ENCODE peak calls at places on chromosomes 3 and 15, in six cellular contexts. E is H1, Q is suprapubic skin, X is endothelial cell of umbilical vein, F is HL-60, B is GM23338. W is an unnamed sample.
A peak's percentile ranks its signal among the peaks of the same experiment; 100 is the strongest.

GRCh38 chr3:128273841-128274573 is 120.7 kb downstream of the EEFSEC start:
- DNase-seq in Q (no peak), F (no peak), E (peak; percentile 34), B (no peak), X (no peak), W (no peak)

GRCh38 chr3:127386490-127386889 is 98.6 kb upstream of the PRR20G start:
- DNase-seq in E (no peak), Q (no peak), X (no peak), F (no peak), B (no peak), W (no peak)

GRCh38 chr3:12237912-12238650 is 50.8 kb upstream of the PPARG start:
- DNase-seq in B (no peak), E (no peak), F (no peak), Q (no peak), X (no peak), W (no peak)

GRCh38 chr3:126481808-126482502 is 6.3 kb upstream of the ZXDC start:
- DNase-seq in Q (no peak), B (no peak), X (no peak), F (no peak), E (no peak), W (no peak)

GRCh38 chr3:143897558-143898305 is 49.5 kb upstream of the SLC9A9 start:
- DNase-seq in E (no peak), F (no peak), B (peak; percentile 47), Q (no peak), X (peak; percentile 24), W (no peak)

GRCh38 chr3:87270908-87271727 is 5.3 kb downstream of the POU1F1 start:
- DNase-seq in B (no peak), Q (no peak), X (peak; percentile 59), E (no peak), F (no peak), W (no peak)

GRCh38 chr3:72310028-72310987 is 525.4 kb upstream of the PROK2 start:
- DNase-seq in F (no peak), E (no peak), B (no peak), X (peak; percentile 97), Q (no peak), W (peak; percentile 46)

GRCh38 chr3:43870844-43871626 is 180.3 kb downstream of the ABHD5 start:
- DNase-seq in E (peak; percentile 17), X (no peak), F (no peak), Q (no peak), B (no peak), W (no peak)

GRCh38 chr3:134267996-134268395 is 17.3 kb upstream of the RYK start:
- DNase-seq in B (no peak), E (peak; percentile 23), X (no peak), F (no peak), Q (no peak), W (no peak)

GRCh38 chr3:126731044-126731443 is 27.0 kb downstream of the CHCHD6 start:
- DNase-seq in E (no peak), B (no peak), F (peak; percentile 73), X (no peak), Q (peak; percentile 74), W (no peak)

GRCh38 chr3:13644341-13645082 is 95.6 kb downstream of the FBLN2 start:
- DNase-seq in Q (no peak), F (no peak), E (no peak), X (no peak), B (no peak), W (no peak)

GRCh38 chr15:36782681-36783080 is 203.3 kb downstream of the CDIN1 start:
- DNase-seq in X (peak; percentile 50), Q (no peak), F (no peak), E (no peak), B (no peak), W (no peak)

GRCh38 chr15:31268911-31269784 is 57.5 kb upstream of the KLF13 start:
- DNase-seq in B (no peak), F (no peak), X (no peak), E (peak; percentile 34), Q (peak; percentile 74), W (peak; percentile 3)

GRCh38 chr3:62131620-62132019 is 241.7 kb downstream of the FEZF2 start:
- DNase-seq in E (no peak), Q (no peak), F (no peak), B (peak; percentile 46), X (peak; percentile 47), W (no peak)

GRCh38 chr15:66287461-66288055 is 5.8 kb upstream of the DIS3L start:
- DNase-seq in B (peak; percentile 55), X (peak; percentile 48), Q (no peak), F (no peak), E (no peak), W (no peak)

GRCh38 chr3:163708428-163708827 is 1369.9 kb downstream of the SI start:
- DNase-seq in B (no peak), E (no peak), F (no peak), Q (no peak), X (no peak), W (no peak)

GRCh38 chr3:16417945-16418739 is 95.4 kb downstream of the RFTN1 start:
- DNase-seq in X (no peak), F (no peak), E (no peak), B (no peak), Q (no peak), W (no peak)

GRCh38 chr3:49265987-49266386 is 11.0 kb downstream of the C3orf62 start:
- DNase-seq in B (no peak), F (no peak), Q (no peak), X (no peak), E (no peak), W (no peak)

GRCh38 chr3:20669184-20669583 is 483.2 kb upstream of the SGO1 start:
- DNase-seq in X (no peak), E (no peak), B (no peak), F (no peak), Q (no peak), W (no peak)

GRCh38 chr15:63999177-63999576 is 47.1 kb downstream of the DAPK2 start:
- DNase-seq in B (no peak), Q (no peak), F (no peak), E (no peak), X (no peak), W (no peak)

GRCh38 chr3:8882171-8882593 is 81.1 kb downstream of the RAD18 start:
- DNase-seq in F (no peak), X (no peak), B (peak; percentile 45), Q (no peak), E (no peak), W (no peak)

GRCh38 chr3:20563985-20564384 is 378.0 kb upstream of the SGO1 start:
- DNase-seq in Q (no peak), E (no peak), X (no peak), B (no peak), F (no peak), W (no peak)

GRCh38 chr3:129555176-129555575 is 12.2 kb downstream of the H1-8 start:
- DNase-seq in B (no peak), X (no peak), E (no peak), Q (no peak), F (no peak), W (no peak)

GRCh38 chr3:110123929-110124328 is 786.6 kb upstream of the DPPA4 start:
- DNase-seq in F (no peak), B (no peak), Q (no peak), E (no peak), X (no peak), W (no peak)

GRCh38 chr3:59839283-59839682 is 789.5 kb upstream of the CFAP20DC start:
- DNase-seq in B (no peak), F (no peak), Q (no peak), X (no peak), E (no peak), W (no peak)

GRCh38 chr15:81930582-81931369 is 115.0 kb downstream of the MEX3B start:
- DNase-seq in B (no peak), F (no peak), Q (no peak), E (no peak), X (no peak), W (no peak)

DNA sequence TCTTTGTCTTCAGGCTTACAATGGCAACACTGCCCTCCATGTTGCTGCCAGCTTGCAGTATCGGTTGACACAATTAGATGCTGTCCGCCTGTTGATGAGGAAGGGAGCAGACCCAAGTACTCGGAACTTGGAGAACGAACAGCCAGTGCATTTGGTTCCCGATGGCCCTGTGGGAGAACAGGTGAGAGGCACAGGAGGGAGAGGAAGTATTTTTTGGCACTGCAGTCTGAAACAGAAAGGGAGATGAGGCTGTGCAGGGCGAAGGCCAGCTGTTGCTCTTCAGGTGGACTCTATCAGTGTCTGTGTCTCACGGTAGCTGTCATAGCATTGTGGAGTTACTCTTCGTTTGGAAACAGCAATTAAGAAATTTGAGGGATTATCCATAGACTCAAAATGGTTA is 8.0 kb downstream of the NFKBIZ start:
- DNase-seq in B (no peak), Q (no peak), E (no peak), F (no peak), X (no peak), W (no peak)
- TF ChIP-seq POLR2AphosphoS5 in B (no peak), Q (no peak), E (no peak), F (no peak), X (no peak), W (no peak)

DNA sequence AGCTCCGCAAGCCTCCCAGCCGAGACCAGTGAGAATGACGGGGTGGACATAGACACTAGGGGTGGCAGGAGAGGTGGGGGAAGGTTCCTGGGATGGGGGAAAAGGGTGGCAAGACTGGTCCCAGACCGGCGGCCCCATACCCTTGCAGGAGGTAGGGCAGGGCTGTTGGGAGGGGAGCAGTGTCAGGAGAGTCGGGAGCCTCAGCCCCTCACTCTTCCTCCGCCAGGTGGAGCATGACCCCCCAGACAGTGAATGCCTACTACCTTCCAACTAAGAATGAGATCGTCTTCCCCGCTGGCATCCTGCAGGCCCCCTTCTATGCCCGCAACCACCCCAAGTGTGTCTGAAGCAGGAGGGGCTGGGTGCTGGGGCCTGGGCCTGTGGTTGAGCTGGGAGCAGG is 8.7 kb upstream of the PSMD2 start:
- DNase-seq in Q (no peak), X (no peak), E (peak; percentile 58), F (no peak), B (peak; percentile 50), W (no peak)
- TF ChIP-seq CTCF in Q (no peak), X (no peak), E (peak; percentile 41), F (no peak), B (peak; percentile 26), W (no peak)

GRCh38 chr3:197354195-197355059 is 56.0 kb upstream of the DLG1 start:
- DNase-seq in B (no peak), E (no peak), Q (no peak), F (no peak), X (no peak), W (peak; percentile 21)
- TF ChIP-seq POLR2AphosphoS5 in B (no peak), E (no peak), Q (no peak), F (no peak), X (no peak), W (no peak)

DNA sequence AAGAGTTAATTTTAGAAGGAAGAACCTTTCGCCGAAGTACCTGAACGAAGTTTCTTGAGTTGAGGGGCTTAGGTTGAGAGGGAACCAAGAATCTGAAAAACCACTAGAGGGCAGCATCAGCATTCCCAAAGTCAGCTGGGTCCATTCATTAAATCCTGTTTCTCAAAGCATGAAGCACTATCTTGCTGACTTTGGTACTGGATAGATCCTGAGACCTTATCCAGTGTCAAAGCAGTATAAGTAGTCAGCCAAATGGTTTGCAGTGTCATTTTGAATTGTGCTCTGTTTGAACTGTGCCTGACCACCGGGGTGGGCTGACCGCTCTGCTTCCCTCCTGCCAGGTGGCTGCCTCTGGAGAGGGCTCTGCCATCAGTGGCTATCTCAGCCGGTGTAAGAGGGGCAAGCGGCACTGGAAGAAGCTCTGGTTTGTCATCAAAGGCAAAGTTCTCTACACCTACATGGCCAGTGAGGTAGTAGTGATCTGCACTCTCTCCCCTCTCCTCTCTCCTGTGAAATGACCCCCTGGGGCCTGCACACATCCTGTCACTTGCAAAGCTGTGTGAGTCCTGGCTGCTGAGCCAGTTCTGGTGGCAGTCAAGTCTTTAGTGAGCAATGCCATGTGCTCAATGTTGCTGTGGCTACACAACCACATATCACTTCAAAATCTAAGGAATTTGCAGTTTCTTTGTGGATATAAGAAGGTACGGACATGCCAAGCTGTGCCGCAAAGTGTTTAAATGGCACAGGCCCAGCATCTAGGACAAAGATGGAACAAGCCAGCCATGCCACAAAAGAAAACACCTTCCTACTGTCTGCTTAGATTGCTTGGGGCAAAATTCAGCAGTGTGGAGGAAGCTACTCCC is 21.4 kb upstream of the NR2C2 start:
- DNase-seq in Q (no peak), B (peak; percentile 89), F (no peak), E (peak; percentile 58), X (peak; percentile 60), W (no peak)
- TF ChIP-seq CTCF in Q (peak; percentile 7), B (peak; percentile 87), F (peak; percentile 23), E (peak; percentile 84), X (peak; percentile 61), W (peak; percentile 43)

W was measured in prostate gland.